ENCODE peak calls at places on chromosomes 12 and 14, in six cellular contexts. H, T, J, L, X and S are unnamed samples.

GRCh38 chr14:92510972-92511371 is 2.6 kb upstream of the RIN3 start:
- DNase-seq in H (no peak), T (no peak), J (no peak), L (no peak), X (no peak), S (no peak)

GRCh38 chr14:23344481-23344880 is 8.2 kb downstream of the SLC22A17 start:
- DNase-seq in H (no peak), T (no peak), J (no peak), L (no peak), X (no peak), S (no peak)

GRCh38 chr12:6215932-6216494 is 15.8 kb downstream of the CD9 start:
- DNase-seq in H (peak), T (no peak), J (peak), L (peak), X (no peak), S (peak)

GRCh38 chr14:73500360-73500759 is 9.6 kb downstream of the RIOX1 start:
- DNase-seq in H (no peak), T (no peak), J (no peak), L (no peak), X (no peak), S (no peak)

GRCh38 chr12:46373303-46374182 is 970 bp upstream of the SLC38A2 start:
- DNase-seq in H (peak), T (peak), J (no peak), L (peak), X (no peak), S (peak)

GRCh38 chr12:123712780-123713319 is 697 bp downstream of the ATP6V0A2 start:
- DNase-seq in H (no peak), T (no peak), J (no peak), L (peak), X (no peak), S (peak)

GRCh38 chr12:28759334-28759733 is 389.7 kb upstream of the FAR2 start:
- DNase-seq in H (no peak), T (no peak), J (peak), L (peak), X (no peak), S (peak)

GRCh38 chr14:102201369-102201748 is 61.7 kb downstream of the WDR20 start:
- DNase-seq in H (no peak), T (no peak), J (no peak), L (no peak), X (no peak), S (no peak)

GRCh38 chr14:89012272-89013097 is 188.0 kb downstream of the TTC8 start:
- DNase-seq in H (no peak), T (no peak), J (no peak), L (no peak), X (no peak), S (no peak)

GRCh38 chr12:38921025-38921677 is 15.8 kb upstream of the CPNE8 start:
- DNase-seq in H (no peak), T (no peak), J (peak), L (peak), X (no peak), S (peak)

GRCh38 chr12:40980346-40981005 is 207.6 kb upstream of the PDZRN4 start:
- DNase-seq in H (no peak), T (no peak), J (no peak), L (no peak), X (no peak), S (no peak)

GRCh38 chr14:61145258-61145902 is 135.8 kb downstream of the TMEM30B start:
- DNase-seq in H (no peak), T (no peak), J (peak), L (peak), X (no peak), S (peak)

GRCh38 chr14:93789366-93790130 is 1.3 kb upstream of the PRIMA1 start:
- DNase-seq in H (no peak), T (no peak), J (no peak), L (no peak), X (no peak), S (no peak)

GRCh38 chr12:94550964-94551363 is 91.3 kb upstream of the CEP83 start:
- DNase-seq in H (no peak), T (no peak), J (no peak), L (no peak), X (no peak), S (peak)

GRCh38 chr12:105933671-105934665 is 204.8 kb downstream of the NUAK1 start:
- DNase-seq in H (no peak), T (no peak), J (peak), L (peak), X (no peak), S (peak)

GRCh38 chr12:88325076-88325827 is 183.1 kb downstream of the TMTC3 start:
- DNase-seq in H (no peak), T (no peak), J (peak), L (peak), X (no peak), S (peak)

GRCh38 chr14:71243697-71244096 is 336.4 kb downstream of the PCNX1 start:
- DNase-seq in H (no peak), T (no peak), J (peak), L (peak), X (no peak), S (peak)

GRCh38 chr14:34297786-34298520 is 164.1 kb downstream of the SPTSSA start:
- DNase-seq in H (no peak), T (no peak), J (no peak), L (no peak), X (no peak), S (no peak)

GRCh38 chr14:65206448-65207096 is 104.3 kb upstream of the MAX start:
- DNase-seq in H (no peak), T (no peak), J (peak), L (peak), X (peak), S (peak)

GRCh38 chr14:79597561-79597960 is 613.7 kb downstream of the DIO2 start:
- DNase-seq in H (no peak), T (no peak), J (no peak), L (peak), X (no peak), S (peak)

GRCh38 chr12:95804296-95804695 is 13.7 kb upstream of the NTN4 start:
- DNase-seq in H (no peak), T (no peak), J (no peak), L (no peak), X (no peak), S (no peak)

GRCh38 chr12:95808146-95808545 is 17.6 kb upstream of the NTN4 start:
- DNase-seq in H (no peak), T (no peak), J (no peak), L (no peak), X (no peak), S (peak)

GRCh38 chr12:95809000-95809680 is 18.6 kb upstream of the NTN4 start:
- DNase-seq in H (no peak), T (no peak), J (no peak), L (no peak), X (no peak), S (no peak)

GRCh38 chr12:95803817-95804216 is 13.3 kb upstream of the NTN4 start:
- DNase-seq in H (no peak), T (no peak), J (no peak), L (no peak), X (no peak), S (no peak)

DNA sequence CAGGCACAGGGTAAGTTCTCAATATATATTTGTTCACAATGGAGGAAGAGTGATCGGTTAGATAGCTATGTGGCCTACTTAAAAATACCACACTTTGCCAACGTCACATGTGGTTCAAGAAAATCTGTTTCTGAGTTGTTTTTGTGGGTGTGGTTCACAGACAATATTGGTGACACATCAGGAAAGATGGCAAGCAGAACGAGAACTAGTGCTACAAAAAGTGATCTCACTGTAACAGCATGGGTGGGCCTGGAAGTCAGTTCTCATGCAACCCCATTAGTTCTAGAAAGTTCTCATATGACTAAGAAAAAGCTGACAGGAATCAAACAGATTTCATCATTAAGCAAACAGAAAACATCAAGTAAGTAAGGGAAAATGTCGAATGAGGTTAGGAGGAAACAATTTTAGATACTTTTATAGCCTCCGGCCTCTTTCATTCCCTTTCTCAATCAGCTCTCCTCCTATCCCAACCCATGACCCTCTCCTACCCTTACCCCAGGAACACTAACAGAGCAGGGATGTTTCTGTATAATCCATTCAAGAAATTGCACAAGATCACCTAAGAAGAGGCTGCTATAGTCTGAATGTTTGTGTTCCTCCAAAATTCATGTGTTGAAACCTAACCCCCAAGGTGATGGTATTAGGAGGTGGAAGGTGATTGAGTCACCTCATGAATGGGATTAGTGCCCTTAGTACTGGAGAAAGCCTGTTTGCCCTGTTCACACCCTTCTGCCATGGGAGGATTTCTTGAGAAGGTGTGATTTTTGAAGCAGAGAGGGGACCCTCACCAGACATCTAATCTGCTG is 15.5 kb upstream of the NTN4 start:
- DNase-seq in H (no peak), T (no peak), J (peak), L (peak), X (no peak), S (peak)
- H3K4me3 ChIP-seq in H (no peak), T (no peak), J (no peak), L (no peak), X (no peak), S (no peak)

GRCh38 chr12:63276537-63277365 is 125.8 kb upstream of the AVPR1A start:
- DNase-seq in H (no peak), T (no peak), J (peak), L (peak), X (no peak), S (peak)
- TF ChIP-seq CTCF in H (peak), T (no peak), J (peak), L (peak), X (peak), S (peak)

GRCh38 chr14:95535226-95536021 is 574 bp downstream of the GLRX5 start:
- DNase-seq in H (no peak), T (peak), J (no peak), L (no peak), X (no peak), S (no peak)
- H3K4me3 ChIP-seq in H (peak), T (peak), J (peak), L (peak), X (peak), S (peak)

GRCh38 chr14:100116134-100116533 is 43.3 kb downstream of the DEGS2 start:
- DNase-seq in H (no peak), T (no peak), J (no peak), L (no peak), X (no peak), S (no peak)

GRCh38 chr14:100114109-100114765 is 45.2 kb downstream of the DEGS2 start:
- DNase-seq in H (no peak), T (no peak), J (no peak), L (no peak), X (no peak), S (no peak)

GRCh38 chr14:100117026-100117425 is 42.4 kb downstream of the DEGS2 start:
- DNase-seq in H (no peak), T (no peak), J (no peak), L (no peak), X (no peak), S (no peak)

GRCh38 chr14:100115726-100116125 is 43.7 kb downstream of the DEGS2 start:
- DNase-seq in H (no peak), T (no peak), J (no peak), L (no peak), X (no peak), S (no peak)

DNA sequence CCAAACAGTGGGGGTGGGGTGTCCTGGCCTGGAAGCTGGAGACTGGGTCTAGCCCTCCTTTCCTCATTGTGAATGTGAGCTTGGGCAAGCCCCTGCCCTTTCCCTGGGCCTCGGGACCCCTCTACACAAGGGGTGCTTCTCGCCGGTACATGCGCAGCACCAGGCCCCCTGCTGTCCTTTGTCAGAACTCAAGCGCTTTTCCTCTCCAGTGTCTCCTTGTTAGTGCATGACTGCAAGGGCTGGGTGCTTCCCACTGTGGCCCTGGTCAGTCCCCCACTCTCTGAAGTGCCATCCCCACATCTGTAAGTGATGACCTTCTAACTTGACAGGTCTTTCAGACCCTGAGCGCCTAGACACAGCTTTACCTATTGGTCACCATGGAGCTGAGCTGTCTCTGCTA is 44.2 kb downstream of the DEGS2 start:
- DNase-seq in H (no peak), T (no peak), J (no peak), L (no peak), X (no peak), S (no peak)
- TF ChIP-seq CTCF in H (no peak), T (no peak), J (no peak), L (no peak), X (no peak), S (no peak)

DNA sequence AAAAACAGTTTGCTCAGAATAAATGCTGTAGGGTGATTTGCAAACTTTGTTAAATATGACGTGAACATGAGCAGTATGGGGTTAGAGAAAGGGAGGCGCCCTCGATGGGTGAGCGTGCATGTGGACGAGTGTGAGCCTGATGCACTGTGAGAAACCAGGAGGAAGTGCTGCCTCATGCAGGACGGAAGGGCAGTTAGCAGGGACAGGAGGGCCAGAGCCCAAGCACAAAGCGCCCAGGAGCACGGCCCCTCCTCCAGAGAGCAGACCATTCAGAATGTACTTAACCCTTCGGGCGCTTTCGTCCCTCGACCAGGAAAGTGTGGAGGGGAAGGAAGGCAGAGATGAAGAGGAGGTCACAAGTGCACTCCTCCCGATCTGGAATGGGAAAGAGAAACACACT is 44.9 kb downstream of the TCHP start:
- DNase-seq in H (no peak), T (peak), J (peak), L (peak), X (no peak), S (peak)
- H3K4me3 ChIP-seq in H (no peak), T (no peak), J (no peak), L (no peak), X (no peak), S (no peak)

GRCh38 chr12:58249610-58250009 is 308.2 kb downstream of the ATP23 start:
- DNase-seq in H (no peak), T (no peak), J (no peak), L (peak), X (no peak), S (peak)

GRCh38 chr12:58252914-58253313 is 311.5 kb downstream of the ATP23 start:
- DNase-seq in H (no peak), T (no peak), J (no peak), L (no peak), X (no peak), S (no peak)

GRCh38 chr12:58242803-58243628 is 301.6 kb downstream of the ATP23 start:
- DNase-seq in H (no peak), T (no peak), J (no peak), L (peak), X (no peak), S (peak)

GRCh38 chr12:58248599-58248998 is 307.2 kb downstream of the ATP23 start:
- DNase-seq in H (no peak), T (no peak), J (no peak), L (no peak), X (no peak), S (no peak)

DNA sequence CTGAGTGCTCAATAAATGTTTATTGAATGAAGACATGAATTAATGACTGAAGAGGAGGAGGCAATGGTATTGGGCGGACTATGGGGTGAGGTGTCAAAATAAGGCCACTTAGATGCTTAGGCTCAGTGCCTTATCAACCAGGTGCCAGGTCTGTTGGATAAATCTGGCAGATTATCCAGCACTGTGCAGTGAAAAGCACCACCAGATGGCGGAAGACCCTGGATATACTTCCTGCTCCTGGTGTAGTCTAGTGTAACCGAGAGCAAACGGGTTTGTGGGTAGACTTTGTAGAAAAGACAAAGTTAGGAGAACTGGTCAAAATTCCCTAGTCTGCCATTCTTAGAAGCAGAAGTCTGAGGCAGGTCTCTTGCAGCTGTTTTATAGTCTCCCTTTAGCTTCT is 306.3 kb downstream of the ATP23 start:
- DNase-seq in H (no peak), T (no peak), J (no peak), L (peak), X (no peak), S (no peak)
- TF ChIP-seq CTCF in H (no peak), T (no peak), J (no peak), L (peak), X (no peak), S (no peak)

DNA sequence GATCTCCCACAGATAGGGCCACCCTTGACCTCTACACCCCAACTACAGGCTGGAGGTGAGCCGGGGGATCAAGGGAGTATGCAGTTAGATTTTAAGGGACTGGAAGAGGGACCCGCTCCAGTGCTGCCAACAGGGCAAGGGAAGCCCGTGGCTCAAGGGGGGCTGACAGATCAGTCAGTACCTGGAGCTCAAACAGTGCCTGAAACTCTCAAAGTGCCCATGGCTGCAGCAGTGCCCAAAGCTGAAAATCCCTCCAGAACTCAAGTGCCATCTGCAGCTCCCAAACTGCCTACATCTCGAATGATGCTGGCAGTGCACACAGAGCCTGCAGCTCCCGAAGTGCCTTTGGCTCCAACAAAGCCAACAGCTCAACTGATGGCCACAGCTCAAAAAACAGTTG is 10.4 kb downstream of the NYNRIN start:
- DNase-seq in H (no peak), T (no peak), J (no peak), L (no peak), X (no peak), S (no peak)
- H3K4me3 ChIP-seq in H (no peak), T (no peak), J (no peak), L (no peak), X (no peak), S (no peak)

GRCh38 chr14:104940526-104941150 is 16.0 kb downstream of the PLD4 start:
- DNase-seq in H (no peak), T (no peak), J (no peak), L (peak), X (no peak), S (no peak)
- TF ChIP-seq CTCF in H (no peak), T (no peak), J (peak), L (peak), X (no peak), S (no peak)

DNA sequence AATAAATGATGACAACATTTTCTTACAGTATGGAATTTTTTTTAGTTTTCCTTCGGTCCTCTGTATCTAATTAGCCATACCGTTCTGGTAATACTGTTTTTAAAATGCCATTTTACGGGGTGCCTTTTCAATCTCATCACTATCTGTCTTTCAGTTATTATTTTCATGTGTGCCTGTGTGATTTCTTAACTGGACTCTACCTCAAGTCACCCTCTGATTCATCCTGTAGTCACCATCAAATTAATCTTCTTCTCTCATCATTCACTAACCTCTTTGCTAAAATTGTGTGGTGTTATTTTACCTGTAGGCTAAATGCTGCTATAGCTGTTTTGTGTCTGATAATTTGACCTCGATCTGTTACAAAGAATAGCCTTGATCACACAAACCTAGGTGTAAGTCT is 16.0 kb upstream of the CCT2 start:
- DNase-seq in H (no peak), T (no peak), J (peak), L (peak), X (no peak), S (no peak)
- H3K4me3 ChIP-seq in H (no peak), T (no peak), J (no peak), L (no peak), X (no peak), S (no peak)

GRCh38 chr14:28773917-28774691 is 7.5 kb downstream of the FOXG1 start:
- DNase-seq in H (no peak), T (no peak), J (peak), L (peak), X (no peak), S (peak)
- TF ChIP-seq CTCF in H (no peak), T (no peak), J (peak), L (peak), X (no peak), S (peak)